ENCODE peak calls at places on chromosomes 3 and 15, in seven cellular contexts. B is suprapubic skin, D is tibial nerve, V is transverse colon, G is ovary, R is A549, W is stomach. H is an unnamed sample.

GRCh38 chr15:67076147-67076843 is 10.9 kb downstream of the SMAD3 start:
- DNase-seq in B (no peak), D (no peak), V (no peak), G (peak), R (peak), W (peak), H (no peak)

GRCh38 chr3:186143280-186143679 is 34.4 kb upstream of the ETV5 start:
- DNase-seq in B (no peak), D (no peak), V (no peak), G (no peak), R (no peak), W (no peak), H (no peak)

GRCh38 chr3:37852097-37852496 is 9.6 kb upstream of the CTDSPL start:
- DNase-seq in B (no peak), D (no peak), V (no peak), G (no peak), R (peak), W (no peak), H (no peak)

GRCh38 chr3:142645236-142645793 is 49.1 kb downstream of the PLS1 start:
- DNase-seq in B (no peak), D (no peak), V (no peak), G (no peak), R (peak), W (no peak), H (no peak)

GRCh38 chr3:47000198-47000815 is 20.8 kb downstream of the NBEAL2 start:
- DNase-seq in B (no peak), D (no peak), V (no peak), G (no peak), R (no peak), W (no peak), H (no peak)

GRCh38 chr15:65530318-65531111 is at the start of gene HACD3:
- DNase-seq in B (peak), D (peak), V (peak), G (peak), R (peak), W (peak), H (peak)

GRCh38 chr15:69118089-69118488 is 42.3 kb upstream of the GLCE start:
- DNase-seq in B (no peak), D (no peak), V (no peak), G (no peak), R (no peak), W (no peak), H (no peak)

GRCh38 chr3:46368569-46368968 is 2.2 kb upstream of the CCR5 start:
- DNase-seq in B (peak), D (no peak), V (peak), G (no peak), R (peak), W (peak), H (peak)

GRCh38 chr3:179464296-179465092 is 13.2 kb upstream of the GNB4 start:
- DNase-seq in B (no peak), D (no peak), V (no peak), G (no peak), R (no peak), W (no peak), H (no peak)

GRCh38 chr15:26772588-26773484 is at the start of gene GABRB3:
- DNase-seq in B (no peak), D (no peak), V (no peak), G (peak), R (peak), W (peak), H (no peak)

GRCh38 chr15:75178171-75178937 is 23.3 kb upstream of the C15orf39 start:
- DNase-seq in B (no peak), D (no peak), V (peak), G (peak), R (no peak), W (peak), H (peak)

GRCh38 chr3:12405432-12406272 is 78.6 kb upstream of the TSEN2 start:
- DNase-seq in B (peak), D (peak), V (peak), G (peak), R (peak), W (peak), H (peak)

GRCh38 chr3:175672119-175672689 is 813.1 kb downstream of the NAALADL2 start:
- DNase-seq in B (no peak), D (no peak), V (no peak), G (no peak), R (no peak), W (no peak), H (no peak)

GRCh38 chr3:62095080-62095479 is 278.3 kb downstream of the FEZF2 start:
- DNase-seq in B (no peak), D (no peak), V (no peak), G (no peak), R (no peak), W (no peak), H (no peak)

GRCh38 chr15:69280783-69281182 is 17.9 kb upstream of the PAQR5 start:
- DNase-seq in B (no peak), D (no peak), V (no peak), G (no peak), R (no peak), W (no peak), H (no peak)

GRCh38 chr3:71518089-71518488 is 65.4 kb downstream of the FOXP1 start:
- DNase-seq in B (no peak), D (no peak), V (no peak), G (no peak), R (no peak), W (no peak), H (no peak)

GRCh38 chr3:185351371-185351770 is 11.6 kb upstream of the MAP3K13 start:
- DNase-seq in B (no peak), D (no peak), V (no peak), G (no peak), R (no peak), W (no peak), H (no peak)

GRCh38 chr3:38138347-38139190 is at the start of gene MYD88:
- DNase-seq in B (peak), D (peak), V (peak), G (peak), R (peak), W (peak), H (peak)

GRCh38 chr3:177835008-177835407 is 637.7 kb upstream of the TBL1XR1 start:
- DNase-seq in B (no peak), D (no peak), V (no peak), G (no peak), R (peak), W (no peak), H (no peak)

GRCh38 chr3:89098173-89098572 is 9.2 kb upstream of the EPHA3 start:
- DNase-seq in B (no peak), D (no peak), V (no peak), G (no peak), R (no peak), W (no peak), H (no peak)

GRCh38 chr3:8529738-8530525 is 28.3 kb downstream of the LMCD1 start:
- DNase-seq in B (no peak), D (no peak), V (no peak), G (no peak), R (peak), W (no peak), H (no peak)

GRCh38 chr15:94168250-94168649 is 63.1 kb upstream of the MCTP2 start:
- DNase-seq in B (no peak), D (no peak), V (no peak), G (no peak), R (peak), W (no peak), H (no peak)

GRCh38 chr15:48986240-48986639 is 22.5 kb upstream of the SHC4 start:
- DNase-seq in B (no peak), D (no peak), V (no peak), G (no peak), R (no peak), W (no peak), H (no peak)

GRCh38 chr3:63934041-63934440 is 21.9 kb upstream of the SCAANT1 start:
- DNase-seq in B (no peak), D (no peak), V (no peak), G (no peak), R (no peak), W (no peak), H (no peak)

GRCh38 chr3:150300376-150300775 is 107.7 kb upstream of the TSC22D2 start:
- DNase-seq in B (no peak), D (no peak), V (no peak), G (no peak), R (peak), W (no peak), H (no peak)

GRCh38 chr3:132911741-132912415 is 126.3 kb upstream of the TMEM108 start:
- DNase-seq in B (no peak), D (no peak), V (no peak), G (no peak), R (no peak), W (no peak), H (no peak)

GRCh38 chr3:50625131-50625878 is 8.4 kb downstream of the MAPKAPK3 start:
- DNase-seq in B (no peak), D (no peak), V (no peak), G (no peak), R (no peak), W (no peak), H (no peak)

GRCh38 chr3:52645549-52645948 is 40.2 kb downstream of the PBRM1 start:
- DNase-seq in B (no peak), D (no peak), V (no peak), G (no peak), R (no peak), W (no peak), H (no peak)

GRCh38 chr3:172726370-172726769 is 15.5 kb upstream of the NCEH1 start:
- DNase-seq in B (no peak), D (no peak), V (no peak), G (no peak), R (no peak), W (no peak), H (no peak)

GRCh38 chr3:152071924-152072323 is 196.8 kb upstream of the MBNL1 start:
- DNase-seq in B (no peak), D (no peak), V (no peak), G (no peak), R (peak), W (no peak), H (no peak)

GRCh38 chr3:98521897-98522537 is 685 bp downstream of the CLDND1 start:
- DNase-seq in B (peak), D (no peak), V (peak), G (peak), R (peak), W (peak), H (peak)

GRCh38 chr3:98519351-98519750 is 3.4 kb downstream of the CLDND1 start:
- DNase-seq in B (no peak), D (no peak), V (no peak), G (no peak), R (no peak), W (no peak), H (no peak)

GRCh38 chr3:98525494-98525893 is 2.8 kb upstream of the CLDND1 start:
- DNase-seq in B (no peak), D (no peak), V (no peak), G (no peak), R (no peak), W (no peak), H (no peak)

GRCh38 chr3:98518816-98519215 is 3.9 kb downstream of the CLDND1 start:
- DNase-seq in B (no peak), D (no peak), V (no peak), G (no peak), R (no peak), W (no peak), H (no peak)

DNA sequence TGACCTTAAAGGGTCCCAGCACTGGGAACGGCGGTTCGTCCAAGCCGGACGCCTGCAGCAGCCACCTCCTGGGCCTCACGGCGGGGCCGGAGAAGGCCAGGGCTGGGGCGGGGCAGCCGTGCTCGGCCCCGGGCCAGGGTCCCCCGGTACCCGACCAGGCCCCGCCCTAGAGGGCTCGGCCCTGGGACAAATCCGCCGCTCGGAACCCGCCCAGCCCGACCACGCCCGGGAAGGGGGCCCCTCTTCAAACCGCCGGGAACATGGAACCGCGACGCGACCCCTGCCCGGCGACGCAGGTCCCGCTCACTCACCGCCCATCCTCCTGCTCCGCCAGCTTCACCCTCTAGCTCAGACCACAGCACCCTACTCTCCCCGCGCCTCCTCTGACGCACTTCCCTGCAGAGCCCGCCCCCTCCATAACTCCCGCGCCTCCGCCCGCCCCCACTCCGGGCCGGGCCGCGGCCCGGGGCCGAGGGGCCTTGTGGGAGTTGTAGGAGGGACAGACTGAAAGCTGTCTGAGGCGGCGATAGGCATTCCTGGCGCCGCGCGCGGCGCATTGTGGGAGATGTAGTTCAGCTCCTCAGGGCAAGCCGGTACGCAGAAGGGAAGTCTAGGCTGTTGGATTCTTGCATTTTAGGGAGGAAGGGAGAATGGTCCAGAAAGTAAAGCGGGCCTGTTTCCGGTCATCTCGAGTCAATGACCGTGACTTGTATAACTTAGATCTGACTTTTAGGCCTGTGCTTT is at the start of gene CLDND1:
- DNase-seq in B (peak), D (peak), V (peak), G (peak), R (peak), W (peak), H (peak)
- TF ChIP-seq POLR2A in B (no peak), D (peak), V (peak), G (peak), R (peak), W (no peak), H (peak)

GRCh38 chr3:32899265-32899664 is 52.2 kb upstream of the CCR4 start:
- DNase-seq in B (no peak), D (no peak), V (no peak), G (no peak), R (no peak), W (no peak), H (no peak)
- TF ChIP-seq EP300 in B (no peak), D (no peak), V (no peak), G (no peak), R (no peak), W (no peak), H (no peak)

GRCh38 chr3:131053021-131053420 is 26.3 kb downstream of the NEK11 start:
- DNase-seq in B (no peak), D (no peak), V (no peak), G (no peak), R (no peak), W (no peak), H (no peak)

GRCh38 chr3:131048030-131048429 is 21.4 kb downstream of the NEK11 start:
- DNase-seq in B (no peak), D (no peak), V (no peak), G (no peak), R (no peak), W (no peak), H (no peak)

GRCh38 chr3:131047582-131047981 is 20.9 kb downstream of the NEK11 start:
- DNase-seq in B (no peak), D (no peak), V (no peak), G (no peak), R (no peak), W (no peak), H (no peak)
- TF ChIP-seq CTCF in B (no peak), D (no peak), V (no peak), G (no peak), R (no peak), W (no peak), H (no peak)

GRCh38 chr3:124810970-124811369 is 76.2 kb downstream of the ITGB5 start:
- DNase-seq in B (no peak), D (no peak), V (no peak), G (no peak), R (no peak), W (no peak), H (no peak)

GRCh38 chr3:124814620-124815421 is 72.3 kb downstream of the ITGB5 start:
- DNase-seq in B (no peak), D (no peak), V (peak), G (no peak), R (peak), W (peak), H (no peak)

GRCh38 chr3:124813541-124813940 is 73.6 kb downstream of the ITGB5 start:
- DNase-seq in B (peak), D (no peak), V (no peak), G (no peak), R (no peak), W (no peak), H (no peak)

GRCh38 chr3:124811441-124811840 is 75.7 kb downstream of the ITGB5 start:
- DNase-seq in B (no peak), D (no peak), V (no peak), G (no peak), R (no peak), W (no peak), H (no peak)

GRCh38 chr3:124812291-124813265 is 74.6 kb downstream of the ITGB5 start:
- DNase-seq in B (peak), D (peak), V (peak), G (peak), R (peak), W (peak), H (peak)
- TF ChIP-seq POLR2A in B (no peak), D (no peak), V (no peak), G (no peak), R (no peak), W (no peak), H (peak)

GRCh38 chr3:155420869-155421486 is 127.5 kb upstream of the STRIT1 start:
- DNase-seq in B (no peak), D (no peak), V (no peak), G (no peak), R (no peak), W (no peak), H (no peak)

GRCh38 chr3:155417119-155417517 is 123.6 kb upstream of the STRIT1 start:
- DNase-seq in B (no peak), D (no peak), V (no peak), G (no peak), R (no peak), W (no peak), H (no peak)

GRCh38 chr3:155416500-155417118 is 123.1 kb upstream of the STRIT1 start:
- DNase-seq in B (no peak), D (no peak), V (no peak), G (no peak), R (peak), W (no peak), H (no peak)

GRCh38 chr3:155423526-155423925 is 130.0 kb upstream of the STRIT1 start:
- DNase-seq in B (no peak), D (no peak), V (no peak), G (no peak), R (no peak), W (no peak), H (no peak)

DNA sequence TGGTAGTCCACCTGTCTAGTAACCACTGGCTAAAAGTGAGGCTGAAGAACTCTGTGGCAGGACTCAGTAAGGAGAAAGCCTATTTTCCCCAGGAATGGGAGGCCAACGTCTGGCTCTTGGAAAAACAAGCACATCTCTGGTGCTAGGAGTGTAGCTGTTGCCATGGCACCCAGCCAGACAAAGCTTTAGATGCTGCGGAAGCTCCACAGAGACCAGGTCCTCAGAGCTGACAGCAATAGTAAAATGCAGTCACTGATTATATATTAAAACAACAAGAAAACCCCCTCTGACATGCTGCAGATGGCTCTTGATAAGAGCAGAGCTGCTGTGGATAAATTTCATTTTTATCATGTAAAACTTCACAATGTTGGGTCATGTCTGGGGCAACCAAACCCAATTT is 124.9 kb upstream of the STRIT1 start:
- DNase-seq in B (no peak), D (no peak), V (no peak), G (no peak), R (no peak), W (no peak), H (peak)
- TF ChIP-seq EP300 in B (no peak), D (no peak), V (no peak), G (no peak), R (no peak), W (no peak), H (no peak)